ENCODE peak calls at places on chromosomes 3 and 15, in eight cellular contexts. D is ovary, K is esophagus squamous epithelium, N is AG09309, L is lower leg skin, Z is cardiac fibroblast, I is Peyer's patch, J is uterus. R is an unnamed sample.

GRCh38 chr3:104628185-104628789 is 738.4 kb upstream of the ALCAM start:
- DNase-seq in Z (peak), I (no peak), J (no peak), N (peak), D (no peak), K (no peak), L (no peak), R (peak)

GRCh38 chr3:165617134-165617533 is 220.1 kb downstream of the BCHE start:
- DNase-seq in L (no peak), Z (no peak), K (no peak), D (no peak), N (no peak), I (no peak), J (no peak), R (no peak)

GRCh38 chr3:100306695-100307094 is 27.9 kb upstream of the NIT2 start:
- DNase-seq in N (no peak), I (no peak), Z (no peak), K (no peak), D (no peak), J (no peak), L (no peak), R (no peak)

GRCh38 chr15:45719490-45719889 is 84.7 kb downstream of the SQOR start:
- DNase-seq in I (no peak), L (no peak), J (no peak), D (no peak), N (no peak), Z (peak), K (no peak), R (no peak)

GRCh38 chr15:42108189-42108588 is 13.8 kb upstream of the PLA2G4D start:
- DNase-seq in L (no peak), D (no peak), Z (no peak), K (no peak), J (no peak), I (no peak), N (no peak), R (no peak)

GRCh38 chr15:31268911-31269784 is 57.5 kb upstream of the KLF13 start:
- DNase-seq in I (no peak), L (peak), D (no peak), K (no peak), J (no peak), N (no peak), Z (no peak), R (no peak)

GRCh38 chr3:125240496-125240895 is 27.9 kb upstream of the SLC12A8 start:
- DNase-seq in K (no peak), J (no peak), D (no peak), Z (peak), N (no peak), I (no peak), L (no peak), R (no peak)

GRCh38 chr3:112308151-112308911 is 14.3 kb upstream of the SLC9C1 start:
- DNase-seq in K (no peak), L (no peak), Z (peak), I (no peak), D (no peak), J (no peak), N (no peak), R (no peak)

GRCh38 chr15:60591491-60592385 is 112.8 kb upstream of the ICE2 start:
- DNase-seq in N (no peak), K (no peak), D (peak), L (peak), I (peak), J (peak), Z (peak), R (no peak)

GRCh38 chr3:187746059-187746453 is 788 bp upstream of the BCL6 start:
- DNase-seq in Z (peak), N (no peak), I (no peak), K (no peak), J (no peak), D (no peak), L (no peak), R (no peak)
- H3K4me3 ChIP-seq in Z (peak), N (peak), I (peak), K (peak), J (peak), D (peak), L (peak), R (peak)

GRCh38 chr3:49277357-49277723 is 308 bp upstream of the C3orf62 start:
- DNase-seq in L (no peak), J (no peak), K (no peak), N (no peak), Z (no peak), I (no peak), D (no peak), R (no peak)
- H3K4me3 ChIP-seq in L (peak), J (peak), K (peak), N (peak), Z (peak), I (peak), D (peak), R (peak)

DNA sequence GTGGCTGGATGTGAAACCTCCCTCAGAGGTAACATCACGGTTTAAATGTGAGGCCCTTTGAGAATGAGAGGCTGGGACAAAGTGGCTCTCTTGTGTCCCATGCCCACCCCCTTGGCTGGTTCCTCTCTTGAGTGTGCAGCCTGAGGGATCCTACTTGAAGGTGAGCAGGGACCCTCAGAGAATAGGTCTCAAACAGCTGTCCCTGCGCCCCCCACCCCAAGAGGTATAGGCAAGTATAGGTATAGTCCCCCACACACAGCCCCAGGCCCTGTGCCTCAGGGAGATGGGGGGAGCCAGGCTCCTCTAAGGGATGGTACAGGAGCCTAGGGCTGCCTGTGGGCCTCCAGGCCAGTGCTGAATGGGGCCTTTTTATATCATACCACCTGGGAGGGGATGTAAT is 61.9 kb downstream of the ISG20 start:
- DNase-seq in I (no peak), J (no peak), L (no peak), N (no peak), K (no peak), D (no peak), Z (no peak), R (no peak)
- H3K4me3 ChIP-seq in I (no peak), J (no peak), L (no peak), N (no peak), K (no peak), D (no peak), Z (no peak), R (no peak)

GRCh38 chr15:100759698-100760356 is 119.8 kb upstream of the ALDH1A3 start:
- DNase-seq in K (no peak), J (no peak), N (no peak), L (peak), I (no peak), D (no peak), Z (peak), R (no peak)
- H3K4me3 ChIP-seq in K (no peak), J (no peak), N (no peak), L (no peak), I (no peak), D (no peak), Z (no peak), R (no peak)

DNA sequence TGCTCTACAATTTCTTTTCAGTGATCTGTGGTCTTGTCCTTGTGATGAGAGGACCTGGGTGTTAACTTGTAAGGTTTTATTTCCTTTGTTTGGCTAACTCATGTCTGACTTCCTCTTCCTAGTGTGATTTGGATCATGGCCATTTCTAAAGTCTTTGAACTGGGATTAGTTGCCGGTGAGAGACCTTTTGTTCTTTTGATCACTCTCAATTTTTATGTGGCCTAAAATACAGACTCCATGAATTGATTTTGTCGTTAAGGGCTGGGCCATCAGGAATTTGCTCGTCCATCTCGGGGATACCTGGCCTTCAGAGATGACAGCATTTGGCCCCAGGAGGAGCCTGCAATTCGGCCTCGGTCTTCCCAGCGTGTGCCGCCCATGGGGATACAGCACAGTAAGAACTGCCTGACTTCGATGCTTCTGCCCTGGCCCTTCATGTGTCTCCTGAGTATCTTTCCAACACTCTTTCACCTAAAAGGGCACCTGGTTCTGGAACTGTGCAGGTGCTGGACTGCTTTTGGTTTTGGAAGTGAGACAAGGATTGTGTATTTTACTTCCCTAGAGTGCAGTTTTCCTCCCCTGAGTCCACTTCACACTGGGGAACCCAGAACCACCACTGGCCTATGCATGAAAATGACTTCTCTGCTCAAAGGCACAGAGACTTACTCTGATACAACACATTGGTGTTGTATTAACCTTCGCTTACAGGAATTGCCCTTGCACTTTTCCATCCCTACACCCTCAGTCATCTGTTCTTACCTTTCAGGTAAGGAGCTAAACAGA is 13.1 kb upstream of the LRRC2 start:
- DNase-seq in Z (no peak), N (no peak), L (no peak), D (no peak), I (no peak), J (no peak), K (no peak), R (no peak)
- H3K4me3 ChIP-seq in Z (no peak), N (no peak), L (no peak), D (no peak), I (no peak), J (no peak), K (no peak), R (no peak)

DNA sequence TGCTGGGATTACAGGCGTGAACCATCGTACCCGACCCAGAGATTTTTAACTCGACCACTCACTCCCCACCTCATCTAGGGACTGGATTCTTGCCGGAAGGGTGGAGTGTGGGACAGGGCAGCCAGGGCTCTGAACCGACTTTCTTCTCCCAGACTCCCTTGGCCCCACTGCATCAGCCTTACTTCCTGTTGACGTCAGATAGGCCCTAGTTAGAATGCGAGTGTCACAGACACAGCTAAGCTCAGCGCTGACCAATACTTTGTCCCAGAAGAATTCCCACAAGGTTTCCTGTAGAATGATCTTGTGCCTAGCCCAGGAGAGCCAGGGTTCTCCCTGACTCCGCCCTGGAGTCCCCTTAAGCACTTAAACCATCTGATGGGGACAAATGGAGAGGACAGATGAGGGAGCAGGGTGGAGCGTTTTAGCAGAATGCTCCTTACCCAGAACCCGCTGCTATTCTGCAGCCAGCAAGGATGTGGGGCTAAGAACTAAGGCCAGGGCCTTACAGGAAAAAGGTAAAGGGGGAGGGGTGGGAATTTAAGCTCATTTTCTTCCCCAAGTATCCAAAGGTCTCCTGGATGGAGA is 5.8 kb upstream of the TUSC2 start:
- DNase-seq in N (peak), K (no peak), L (no peak), J (no peak), D (no peak), I (no peak), Z (peak), R (peak)
- H3K4me3 ChIP-seq in N (no peak), K (no peak), L (no peak), J (no peak), D (no peak), I (no peak), Z (peak), R (no peak)

DNA sequence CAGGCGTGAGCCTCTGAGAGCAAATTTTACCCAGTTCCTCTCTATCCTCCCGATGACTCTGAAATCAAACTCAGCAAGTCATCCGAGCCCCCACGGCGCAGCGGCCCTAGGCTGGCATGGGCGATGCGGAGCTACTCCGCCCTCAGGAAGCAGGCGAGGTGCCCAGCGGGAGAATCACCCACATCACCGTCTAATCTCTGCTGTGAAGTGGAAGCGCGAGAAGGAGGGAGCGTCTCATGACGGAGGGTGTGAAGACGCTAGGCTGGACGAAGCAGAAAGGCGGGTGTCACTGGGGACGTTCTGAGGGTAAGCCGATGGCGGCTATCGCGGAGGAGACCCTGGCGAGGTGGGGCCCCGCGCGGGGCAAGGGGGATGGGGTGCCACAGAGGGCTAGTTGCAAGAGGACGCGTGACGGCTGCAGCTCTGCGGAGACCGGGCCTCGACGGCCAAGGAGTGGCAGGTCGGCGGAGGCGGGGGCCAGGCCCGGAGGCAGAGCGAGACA is 9.1 kb upstream of the GNAI2 start:
- DNase-seq in Z (peak), L (peak), I (no peak), D (peak), K (no peak), N (no peak), J (no peak), R (no peak)
- H3K4me3 ChIP-seq in Z (peak), L (peak), I (peak), D (peak), K (peak), N (peak), J (peak), R (peak)

DNA sequence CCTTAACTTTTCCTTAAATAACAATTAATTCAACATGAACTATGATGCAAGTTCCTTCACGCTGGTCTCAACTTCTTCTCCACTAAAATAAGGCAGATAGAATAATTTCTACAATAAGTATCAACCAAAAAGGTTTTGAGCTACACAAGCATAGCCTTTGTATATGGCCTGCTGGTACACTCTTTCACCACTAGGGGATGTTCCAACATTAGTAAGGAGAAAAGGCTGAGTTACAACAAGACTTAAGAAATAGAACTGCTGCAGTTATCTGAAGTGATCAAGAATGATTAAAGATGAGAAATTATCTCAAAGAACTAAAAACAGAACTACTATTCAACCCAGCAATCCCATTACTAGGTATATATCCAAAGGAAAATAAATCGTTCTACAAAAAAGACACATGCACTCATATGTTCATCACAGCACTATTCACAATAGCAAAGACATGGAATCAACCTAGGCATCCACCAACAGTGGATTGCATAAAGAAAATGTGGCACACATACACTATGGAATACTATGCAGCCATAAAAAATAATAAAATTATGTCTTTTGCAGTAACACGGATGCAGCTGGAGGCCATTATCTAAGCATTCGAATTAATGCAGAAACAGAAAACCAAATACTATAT is 14.4 kb downstream of the ATP13A3 start:
- DNase-seq in Z (peak), K (no peak), J (no peak), I (no peak), N (no peak), L (no peak), D (no peak), R (peak)
- H3K4me3 ChIP-seq in Z (no peak), K (no peak), J (no peak), I (no peak), N (no peak), L (no peak), D (no peak), R (no peak)

DNA sequence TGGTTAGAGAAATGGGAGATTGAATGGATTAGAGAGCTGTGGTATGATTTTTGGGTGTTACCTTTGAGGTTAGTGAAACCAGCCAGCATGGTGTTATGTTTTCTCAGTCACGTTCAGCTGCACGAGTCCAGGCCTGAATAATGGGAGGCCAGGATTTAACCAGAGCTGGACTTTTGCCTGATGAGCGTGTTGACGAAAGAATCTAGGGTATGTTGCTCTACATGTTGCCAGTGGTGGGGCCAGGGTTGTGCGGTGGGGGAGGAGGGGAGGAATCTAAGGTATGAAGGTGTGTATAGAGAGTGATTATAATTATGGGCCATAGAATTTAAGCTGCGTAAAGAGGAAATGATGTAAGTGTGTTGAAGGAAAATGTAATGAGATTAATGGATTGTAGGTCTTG is 22.8 kb downstream of the MINDY2 start:
- DNase-seq in K (no peak), D (no peak), I (no peak), L (peak), N (no peak), Z (peak), J (no peak), R (no peak)
- H3K4me3 ChIP-seq in K (no peak), D (no peak), I (no peak), L (no peak), N (no peak), Z (no peak), J (no peak), R (no peak)

GRCh38 chr15:67152429-67152828 is 87.0 kb downstream of the SMAD3 start:
- DNase-seq in L (no peak), I (no peak), D (no peak), J (no peak), N (no peak), Z (no peak), K (no peak), R (no peak)

GRCh38 chr15:67147410-67147949 is 82.1 kb downstream of the SMAD3 start:
- DNase-seq in Z (no peak), D (no peak), K (no peak), I (no peak), N (no peak), J (no peak), L (no peak), R (no peak)

GRCh38 chr15:67148196-67148701 is 82.8 kb downstream of the SMAD3 start:
- DNase-seq in J (no peak), D (no peak), I (no peak), K (no peak), Z (peak), L (no peak), N (peak), R (peak)

GRCh38 chr15:67149068-67149841 is 83.9 kb downstream of the SMAD3 start:
- DNase-seq in J (no peak), N (no peak), D (no peak), L (no peak), I (no peak), K (no peak), Z (no peak), R (no peak)

DNA sequence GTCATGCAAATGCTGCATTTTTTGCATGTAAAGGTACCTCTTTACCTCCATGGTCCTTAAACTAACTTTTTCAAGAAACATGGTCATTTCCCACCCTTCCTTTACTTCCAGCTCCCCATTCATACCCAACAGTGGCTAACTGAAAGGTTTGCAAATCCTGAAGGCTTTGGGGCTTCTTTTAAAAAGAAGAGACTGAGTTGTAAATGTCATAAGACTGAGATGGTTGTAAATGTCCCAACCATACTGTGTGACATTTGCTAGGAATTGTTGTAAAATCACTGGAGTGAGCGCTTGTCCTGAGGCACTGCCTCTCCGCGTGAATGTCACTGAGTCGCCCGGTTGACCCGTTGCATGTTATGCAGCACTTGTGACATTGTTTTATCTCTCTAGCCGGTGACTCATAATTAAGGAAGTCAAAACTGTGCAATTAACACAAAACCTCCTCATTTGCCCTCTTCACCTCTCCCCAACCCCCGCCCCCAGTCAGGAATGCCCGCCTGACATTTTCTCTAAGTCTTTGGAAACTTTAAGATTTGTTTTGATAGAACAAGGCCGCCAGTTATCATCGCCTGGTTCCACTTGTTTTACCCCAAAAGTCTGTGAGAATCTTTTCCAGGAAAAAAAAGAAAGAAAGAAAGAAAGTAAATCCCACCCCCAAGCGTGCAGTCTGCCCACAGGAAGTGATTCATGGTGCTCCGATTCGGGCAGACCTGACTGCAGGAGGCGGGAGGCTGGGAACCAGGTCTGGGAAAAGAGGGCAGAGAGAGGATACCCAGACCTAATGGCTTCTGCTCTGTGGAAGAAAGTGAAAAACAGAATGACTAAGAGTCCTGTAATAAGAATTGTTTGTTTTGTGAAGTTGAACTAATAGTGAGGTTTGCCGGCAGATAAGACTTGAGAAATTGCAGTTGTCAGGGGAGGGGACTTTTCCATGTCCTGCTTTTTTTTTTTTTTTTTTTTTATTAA is 84.7 kb downstream of the SMAD3 start:
- DNase-seq in I (no peak), N (peak), L (no peak), Z (peak), J (peak), D (peak), K (no peak), R (peak)
- H3K4me3 ChIP-seq in I (no peak), N (no peak), L (no peak), Z (peak), J (no peak), D (peak), K (no peak), R (peak)